ENCODE peak calls at places on chromosomes 16 and 17, in nine cellular contexts. N is ACHN, B is GM12891, T is omental fat pad, R is KBM-7, O is fibroblast of mammary gland, C is occipital lobe, D is caudate nucleus, Y is aorta. F is an unnamed sample.

GRCh38 chr16:75658175-75658574 is 10.6 kb downstream of the TERF2IP start:
- DNase-seq in O (no peak), Y (no peak), C (no peak), N (no peak), B (no peak), D (no peak), T (no peak), R (no peak), F (no peak)

GRCh38 chr17:31549525-31550388 is 158.3 kb downstream of the RAB11FIP4 start:
- DNase-seq in C (peak; percentile 91), O (peak; percentile 91), Y (peak; percentile 98), R (peak; percentile 92), D (peak; percentile 80), T (peak; percentile 85), B (peak; percentile 93), N (peak; percentile 89), F (peak; percentile 97)

GRCh38 chr17:29929006-29929543 is 953 bp downstream of the SSH2 start:
- DNase-seq in T (no peak), R (peak; percentile 67), Y (no peak), D (no peak), C (no peak), B (no peak), O (peak; percentile 34), N (peak; percentile 83), F (no peak)

GRCh38 chr17:34424814-34425490 is 61.9 kb upstream of the CCL1 start:
- DNase-seq in C (no peak), Y (no peak), R (no peak), D (no peak), T (no peak), N (no peak), B (no peak), O (no peak), F (no peak)

GRCh38 chr16:75320435-75320834 is 69.0 kb upstream of the BCAR1 start:
- DNase-seq in R (no peak), B (no peak), T (no peak), N (peak; percentile 18), O (no peak), C (peak; percentile 48), D (peak; percentile 46), Y (no peak), F (no peak)

GRCh38 chr16:81595676-81596292 is 151.2 kb downstream of the CMIP start:
- DNase-seq in D (no peak), B (no peak), Y (no peak), C (no peak), T (no peak), O (no peak), R (no peak), N (no peak), F (no peak)

GRCh38 chr16:27983244-27983643 is 80.3 kb downstream of the GSG1L start:
- DNase-seq in Y (peak; percentile 16), C (no peak), R (no peak), D (no peak), N (no peak), O (no peak), T (no peak), B (no peak), F (no peak)

GRCh38 chr16:27355610-27356009 is 41.8 kb downstream of the IL4R start:
- DNase-seq in D (no peak), B (no peak), R (peak; percentile 75), T (no peak), O (peak; percentile 56), Y (no peak), C (no peak), N (peak; percentile 52), F (peak; percentile 44)